ENCODE peak calls at places on chromosome 10, in ten cellular contexts. M is DMS53; C is mesenteric fat pad; J is OCI-M1; B is activated CD8-positive, alpha-beta memory T cell treated with anti-CD3 and anti-CD28 coated beads for 1 hour; F is fibroblast of lung; Y is D721Med; K is uterus; U is iris pigment epithelial cell; R is tibial artery. O is an unnamed sample.

GRCh38 chr10:132984801-132985545 is 42.6 kb upstream of the CFAP46 start:
- DNase-seq in R (no peak), Y (no peak), M (no peak), K (no peak), F (no peak), U (no peak), C (no peak), J (no peak), B (no peak), O (no peak)

GRCh38 chr10:50885097-50885859 is at the start of gene A1CF:
- DNase-seq in C (no peak), B (no peak), U (no peak), R (no peak), F (no peak), K (no peak), J (no peak), M (peak), Y (no peak), O (no peak)

GRCh38 chr10:102796407-102797176 is 40.6 kb downstream of the CYP17A1 start:
- DNase-seq in F (peak), U (peak), R (peak), K (peak), C (peak), J (no peak), M (no peak), Y (no peak), B (peak), O (peak)

GRCh38 chr10:43809211-43809930 is 160.7 kb upstream of the ZNF32 start:
- DNase-seq in J (no peak), F (peak), C (no peak), M (no peak), U (peak), B (no peak), R (peak), K (no peak), Y (no peak), O (peak)

GRCh38 chr10:59323036-59323459 is 39.3 kb downstream of the FAM13C start:
- DNase-seq in J (no peak), R (no peak), U (no peak), Y (no peak), F (peak), C (no peak), B (no peak), M (peak), K (no peak), O (no peak)

GRCh38 chr10:29319205-29319781 is 30.4 kb downstream of the LYZL1 start:
- DNase-seq in C (no peak), K (no peak), R (no peak), M (no peak), B (no peak), U (no peak), Y (no peak), F (no peak), J (no peak), O (no peak)

GRCh38 chr10:2844925-2845324 is 222.4 kb upstream of the PFKP start:
- DNase-seq in J (no peak), C (no peak), K (no peak), R (no peak), F (no peak), U (no peak), Y (no peak), M (no peak), B (no peak), O (no peak)

GRCh38 chr10:33196710-33197406 is 137.6 kb downstream of the NRP1 start:
- DNase-seq in K (no peak), J (no peak), M (peak), Y (no peak), R (no peak), B (no peak), U (no peak), F (peak), C (no peak), O (peak)

GRCh38 chr10:102175415-102175814 is 23.2 kb downstream of the NOLC1 start:
- DNase-seq in J (no peak), K (no peak), R (no peak), M (no peak), Y (no peak), B (no peak), C (no peak), U (peak), F (peak), O (no peak)

GRCh38 chr10:44801383-44802327 is 109.5 kb upstream of the TMEM72 start:
- DNase-seq in K (peak), F (peak), J (no peak), C (no peak), M (peak), U (peak), B (no peak), Y (no peak), R (peak), O (peak)

GRCh38 chr10:109973430-109973829 is 34.4 kb upstream of the ADD3 start:
- DNase-seq in F (no peak), R (no peak), K (no peak), J (no peak), Y (no peak), M (no peak), U (no peak), B (no peak), C (no peak), O (no peak)

GRCh38 chr10:128064615-128065580 is 61.3 kb downstream of the MKI67 start:
- DNase-seq in Y (no peak), B (peak), F (peak), R (peak), C (peak), M (no peak), J (peak), U (peak), K (peak), O (peak)

GRCh38 chr10:127444155-127444554 is 105.0 kb upstream of the NPS start:
- DNase-seq in J (no peak), B (no peak), F (no peak), C (no peak), Y (no peak), M (no peak), U (no peak), K (no peak), R (no peak), O (no peak)

GRCh38 chr10:29757551-29758297 is 123.0 kb upstream of the SVIL start:
- DNase-seq in B (no peak), F (peak), R (no peak), C (no peak), K (no peak), U (peak), J (no peak), Y (no peak), M (peak), O (peak)

GRCh38 chr10:34370121-34370520 is 445.0 kb downstream of the PARD3 start:
- DNase-seq in Y (no peak), C (no peak), J (no peak), R (no peak), U (no peak), K (no peak), F (no peak), B (no peak), M (no peak), O (no peak)

GRCh38 chr10:88037623-88038022 is 174.2 kb downstream of the PTEN start:
- DNase-seq in K (no peak), Y (no peak), F (no peak), M (no peak), B (no peak), C (no peak), R (no peak), U (no peak), J (no peak), O (no peak)

GRCh38 chr10:78804356-78805032 is 264.3 kb upstream of the ZMIZ1 start:
- DNase-seq in K (peak), B (no peak), F (peak), J (no peak), M (no peak), C (no peak), Y (no peak), U (no peak), R (peak), O (no peak)

GRCh38 chr10:13686331-13686752 is 99.6 kb downstream of the PRPF18 start:
- DNase-seq in K (no peak), M (peak), C (no peak), R (no peak), F (no peak), U (no peak), J (no peak), Y (no peak), B (no peak), O (peak)

GRCh38 chr10:49572594-49573114 is 33.7 kb upstream of the ERCC6 start:
- DNase-seq in C (no peak), B (no peak), Y (no peak), K (no peak), J (no peak), F (no peak), M (no peak), R (no peak), U (no peak), O (no peak)

GRCh38 chr10:109866168-109866994 is 56.9 kb downstream of the XPNPEP1 start:
- DNase-seq in Y (no peak), B (no peak), J (peak), K (no peak), M (peak), C (no peak), U (peak), R (no peak), F (peak), O (peak)

GRCh38 chr10:48406204-48406603 is 99.7 kb downstream of the MAPK8 start:
- DNase-seq in F (peak), J (peak), U (peak), M (peak), R (no peak), C (no peak), B (no peak), Y (no peak), K (no peak), O (peak)

GRCh38 chr10:16116404-16117304 is 256.3 kb upstream of the MINDY3 start:
- DNase-seq in F (peak), Y (no peak), U (peak), R (no peak), B (no peak), C (no peak), K (no peak), J (peak), M (peak), O (peak)

GRCh38 chr10:22379059-22379458 is 33.8 kb downstream of the SPAG6 start:
- DNase-seq in U (no peak), K (no peak), C (no peak), Y (no peak), B (no peak), F (no peak), R (no peak), M (no peak), J (no peak), O (no peak)

GRCh38 chr10:106384541-106384940 is 780.0 kb downstream of the SORCS1 start:
- DNase-seq in B (no peak), J (no peak), U (peak), F (no peak), R (no peak), M (no peak), K (no peak), C (no peak), Y (no peak), O (no peak)